ENCODE peak calls at places on chromosomes 16 and 17, in six cellular contexts. X is GM23248; A is HuH-7; C is activated CD8-positive, alpha-beta memory T cell treated with anti-CD3 and anti-CD28 coated beads for 48 hours; O is T-cell; T is fibroblast of the aortic adventitia. K is an unnamed sample.

GRCh38 chr16:87608400-87608985 is 6.2 kb downstream of the JPH3 start:
- DNase-seq in X (peak), A (peak), C (no peak), O (peak), T (peak), K (peak)

GRCh38 chr17:43966276-43966675 is 12.5 kb upstream of the PYY start:
- DNase-seq in X (no peak), A (no peak), C (no peak), O (no peak), T (no peak), K (no peak)

GRCh38 chr17:29546834-29547233 is 20.0 kb downstream of the ABHD15 start:
- DNase-seq in X (peak), A (no peak), C (no peak), O (no peak), T (peak), K (no peak)

GRCh38 chr17:8649157-8650118 is 18.9 kb upstream of the MYH10 start:
- DNase-seq in X (peak), A (no peak), C (no peak), O (no peak), T (peak), K (no peak)

GRCh38 chr16:68062910-68063393 is 22.2 kb upstream of the NFATC3 start:
- DNase-seq in X (no peak), A (no peak), C (no peak), O (peak), T (no peak), K (no peak)

GRCh38 chr16:17850626-17851265 is 380.0 kb upstream of the XYLT1 start:
- DNase-seq in X (no peak), A (no peak), C (no peak), O (no peak), T (no peak), K (no peak)

GRCh38 chr16:67935402-67936123 is 1.1 kb downstream of the PSMB10 start:
- DNase-seq in X (peak), A (peak), C (peak), O (peak), T (peak), K (peak)

GRCh38 chr17:81929253-81930141 is 2.0 kb upstream of the MAFG start:
- DNase-seq in X (no peak), A (no peak), C (no peak), O (no peak), T (no peak), K (no peak)

GRCh38 chr17:78667741-78668640 is 90.8 kb upstream of the DNAH17 start:
- DNase-seq in X (no peak), A (no peak), C (no peak), O (no peak), T (no peak), K (no peak)

GRCh38 chr17:67218385-67218950 is 26.5 kb downstream of the HELZ start:
- DNase-seq in X (peak), A (no peak), C (no peak), O (no peak), T (peak), K (no peak)

GRCh38 chr17:69434164-69434579 is 19.7 kb downstream of the MAP2K6 start:
- DNase-seq in X (no peak), A (no peak), C (no peak), O (no peak), T (no peak), K (no peak)

GRCh38 chr16:89210904-89211515 is 6.5 kb upstream of the ZNF778 start:
- DNase-seq in X (peak), A (no peak), C (no peak), O (no peak), T (no peak), K (no peak)

GRCh38 chr17:164536-165235 is 16.8 kb downstream of the DOC2B start:
- DNase-seq in X (peak), A (peak), C (no peak), O (peak), T (peak), K (peak)

GRCh38 chr17:14784997-14785696 is 480.0 kb downstream of the PMP22 start:
- DNase-seq in X (no peak), A (peak), C (no peak), O (peak), T (no peak), K (peak)

GRCh38 chr17:80145076-80146075 is 1.6 kb downstream of the EIF4A3 start:
- DNase-seq in X (peak), A (no peak), C (no peak), O (no peak), T (no peak), K (no peak)

GRCh38 chr16:81688182-81688581 is 90.9 kb upstream of the PLCG2 start:
- DNase-seq in X (no peak), A (no peak), C (no peak), O (no peak), T (no peak), K (no peak)

K was measured in WTC11.